ENCODE peak calls at places on chromosomes 5 and 9, in eight cellular contexts. O, H, W, Y, M, B, F and J are unnamed samples.

GRCh38 chr9:32783168-32783891 is at the start of gene TMEM215:
- DNase-seq in O (peak), H (no peak), W (peak), Y (peak), M (no peak), B (peak), F (no peak), J (no peak)

GRCh38 chr9:5886114-5886939 is 4.4 kb upstream of the MLANA start:
- DNase-seq in O (peak), H (no peak), W (peak), Y (peak), M (peak), B (peak), F (peak), J (peak)

GRCh38 chr9:135680091-135680490 is 17.0 kb downstream of the LCN9 start:
- DNase-seq in O (no peak), H (no peak), W (no peak), Y (no peak), M (no peak), B (no peak), F (no peak), J (no peak)

GRCh38 chr5:135324897-135325650 is 74.0 kb downstream of the MACROH2A1 start:
- DNase-seq in O (no peak), H (no peak), W (no peak), Y (no peak), M (no peak), B (peak), F (no peak), J (no peak)

GRCh38 chr5:100108883-100109282 is 426.3 kb upstream of the FAM174A start:
- DNase-seq in O (no peak), H (peak), W (no peak), Y (no peak), M (no peak), B (no peak), F (no peak), J (no peak)

GRCh38 chr9:27183701-27184100 is 74.7 kb downstream of the TEK start:
- DNase-seq in O (no peak), H (no peak), W (no peak), Y (no peak), M (no peak), B (peak), F (no peak), J (no peak)

GRCh38 chr5:126846756-126847155 is 69.8 kb downstream of the LMNB1 start:
- DNase-seq in O (no peak), H (no peak), W (no peak), Y (no peak), M (no peak), B (no peak), F (no peak), J (no peak)

GRCh38 chr9:2276296-2276695 is 261.1 kb downstream of the SMARCA2 start:
- DNase-seq in O (no peak), H (no peak), W (no peak), Y (no peak), M (no peak), B (no peak), F (no peak), J (no peak)

GRCh38 chr5:6488021-6488420 is 39.4 kb downstream of the UBE2QL1 start:
- DNase-seq in O (no peak), H (no peak), W (no peak), Y (no peak), M (no peak), B (peak), F (no peak), J (no peak)

GRCh38 chr5:151745071-151745705 is 13.2 kb downstream of the ATOX1 start:
- DNase-seq in O (no peak), H (no peak), W (no peak), Y (no peak), M (peak), B (peak), F (peak), J (no peak)

GRCh38 chr9:92636627-92637026 is 33.3 kb downstream of the IPPK start:
- DNase-seq in O (no peak), H (peak), W (peak), Y (no peak), M (no peak), B (no peak), F (no peak), J (no peak)

GRCh38 chr9:19381656-19382055 is 1.6 kb upstream of the RPS6 start:
- DNase-seq in O (no peak), H (no peak), W (no peak), Y (no peak), M (no peak), B (no peak), F (no peak), J (no peak)

GRCh38 chr9:138046641-138047301 is 169.2 kb downstream of the CACNA1B start:
- DNase-seq in O (no peak), H (peak), W (no peak), Y (peak), M (no peak), B (no peak), F (no peak), J (no peak)

GRCh38 chr9:4508246-4508906 is 18.1 kb downstream of the SLC1A1 start:
- DNase-seq in O (no peak), H (no peak), W (no peak), Y (no peak), M (no peak), B (peak), F (no peak), J (no peak)

GRCh38 chr5:53475320-53475719 is 5.1 kb upstream of the FST start:
- DNase-seq in O (no peak), H (no peak), W (no peak), Y (no peak), M (no peak), B (no peak), F (no peak), J (no peak)

GRCh38 chr5:79225026-79225425 is 10.9 kb upstream of the JMY start:
- DNase-seq in O (no peak), H (no peak), W (no peak), Y (no peak), M (no peak), B (no peak), F (no peak), J (no peak)

GRCh38 chr5:19568004-19568403 is 420.0 kb downstream of the CDH18 start:
- DNase-seq in O (no peak), H (no peak), W (no peak), Y (no peak), M (no peak), B (no peak), F (no peak), J (no peak)
- TF ChIP-seq CTCF in O (no peak), H (no peak), W (no peak), Y (no peak), M (no peak), B (no peak), F (no peak), J (no peak)

GRCh38 chr5:2710910-2711309 is 40.6 kb downstream of the IRX2 start:
- DNase-seq in O (no peak), H (no peak), W (no peak), Y (no peak), M (no peak), B (no peak), F (no peak), J (no peak)
- TF ChIP-seq CTCF in O (no peak), H (no peak), W (peak), Y (no peak), M (no peak), B (peak), F (no peak), J (no peak)

GRCh38 chr5:140827704-140828401 is at the start of gene PCDHA6:
- DNase-seq in O (no peak), H (no peak), W (no peak), Y (no peak), M (no peak), B (no peak), F (no peak), J (no peak)
- TF ChIP-seq CTCF in O (no peak), H (no peak), W (peak), Y (no peak), M (peak), B (peak), F (peak), J (no peak)

DNA sequence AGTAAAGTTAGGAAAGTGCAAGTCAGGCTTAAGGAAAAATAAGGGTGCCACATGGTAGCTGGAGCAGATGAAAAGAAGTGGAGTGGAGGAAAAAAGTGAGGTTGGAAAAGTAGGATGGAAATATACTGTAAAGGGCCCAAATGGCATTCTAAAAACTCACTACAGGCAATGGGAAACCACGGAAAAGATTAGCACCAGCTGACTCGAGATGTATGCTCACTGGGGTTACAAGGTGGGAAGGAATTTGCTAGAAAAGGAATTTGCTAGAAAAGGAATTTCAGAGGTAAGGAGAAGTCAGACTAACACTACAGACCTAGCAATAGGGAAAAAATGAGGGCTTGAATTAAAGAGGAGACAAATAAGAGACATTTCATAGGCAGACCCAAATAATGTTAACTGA is 3.6 kb downstream of the PSMD5 start:
- DNase-seq in O (no peak), H (no peak), W (no peak), Y (no peak), M (no peak), B (no peak), F (no peak), J (no peak)
- TF ChIP-seq CTCF in O (no peak), H (no peak), W (no peak), Y (no peak), M (no peak), B (no peak), F (no peak), J (no peak)

GRCh38 chr9:133540336-133541025 is 6.0 kb downstream of the ADAMTSL2 start:
- DNase-seq in O (no peak), H (no peak), W (no peak), Y (no peak), M (no peak), B (no peak), F (no peak), J (no peak)
- TF ChIP-seq CTCF in O (no peak), H (no peak), W (peak), Y (no peak), M (peak), B (no peak), F (no peak), J (no peak)

DNA sequence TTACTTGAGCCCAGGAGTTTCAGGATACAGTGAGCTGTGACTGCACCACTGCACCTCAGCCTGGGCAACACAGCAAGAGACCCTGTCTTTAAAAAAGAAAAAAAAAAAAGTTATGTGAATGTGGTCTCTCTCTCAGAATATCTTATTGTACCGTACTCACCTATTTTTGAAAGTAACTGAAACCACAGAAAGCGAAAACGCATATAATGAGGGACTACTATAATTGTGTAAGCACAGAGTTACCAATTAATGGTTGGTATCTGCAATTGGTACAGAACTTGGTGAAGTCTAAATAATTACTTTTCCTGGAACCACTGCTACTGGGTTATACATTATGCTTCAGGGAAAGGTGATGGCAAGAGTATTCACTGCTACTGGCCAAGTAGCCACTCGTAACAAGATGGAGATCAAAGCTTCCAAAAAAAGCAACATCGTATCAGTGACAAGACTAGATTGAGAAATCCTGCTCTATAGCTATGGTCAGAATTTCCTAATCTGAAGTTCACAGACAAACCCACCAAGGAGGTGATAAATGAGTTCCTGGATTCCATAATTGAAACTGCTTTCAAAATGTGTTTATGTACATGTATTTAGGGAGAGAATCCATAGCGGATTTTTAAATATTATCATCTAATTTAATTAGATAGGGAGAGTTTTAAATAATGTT is 82.7 kb downstream of the NR6A1 start:
- DNase-seq in O (no peak), H (no peak), W (no peak), Y (no peak), M (no peak), B (no peak), F (no peak), J (no peak)
- TF ChIP-seq CTCF in O (no peak), H (no peak), W (no peak), Y (no peak), M (no peak), B (no peak), F (no peak), J (no peak)